ENCODE peak calls at places on chromosomes 13 and 19, in nine cellular contexts. O is adrenal gland, R is spleen, B is uterus, L is A549, S is heart left ventricle, J is IMR-90, M is suprapubic skin, Z is tibial nerve. G is an unnamed sample.

GRCh38 chr13:35917252-35917941 is 213.8 kb downstream of the DCLK1 start:
- DNase-seq in L (no peak), S (no peak), B (no peak), R (no peak), Z (no peak), J (no peak), O (no peak), M (no peak), G (no peak)

GRCh38 chr19:16143399-16144215 is at the start of gene HSH2D:
- DNase-seq in M (no peak), B (no peak), J (no peak), R (peak; percentile 99), Z (no peak), S (peak; percentile 50), L (no peak), O (peak; percentile 67), G (no peak)

GRCh38 chr13:50626031-50626643 is 217.4 kb downstream of the DLEU7 start:
- DNase-seq in R (no peak), B (no peak), J (no peak), S (no peak), O (no peak), M (no peak), Z (no peak), L (no peak), G (no peak)

GRCh38 chr19:55226788-55227187 is 1.8 kb downstream of the TMEM86B start:
- DNase-seq in B (no peak), R (no peak), J (no peak), S (no peak), L (no peak), M (no peak), O (no peak), Z (no peak), G (no peak)

GRCh38 chr19:19434483-19435045 is 29.1 kb downstream of the GATAD2A start:
- DNase-seq in M (no peak), O (peak; percentile 85), S (peak; percentile 59), J (peak; percentile 39), Z (peak; percentile 57), L (no peak), R (no peak), B (peak; percentile 64), G (no peak)

GRCh38 chr19:3622224-3622623 is 4.4 kb downstream of the CACTIN start:
- DNase-seq in Z (no peak), B (no peak), J (no peak), S (no peak), O (no peak), R (no peak), M (no peak), L (no peak), G (no peak)

GRCh38 chr19:49791776-49792445 is 21.2 kb downstream of the FUZ start:
- DNase-seq in B (no peak), Z (no peak), R (no peak), J (no peak), O (no peak), L (no peak), S (no peak), M (no peak), G (no peak)

GRCh38 chr13:50119593-50119992 is 104.3 kb downstream of the KCNRG start:
- DNase-seq in R (no peak), M (no peak), B (no peak), S (no peak), O (no peak), L (no peak), Z (no peak), J (peak; percentile 53), G (no peak)

GRCh38 chr13:80524447-80525215 is 183.7 kb upstream of the SPRY2 start:
- DNase-seq in O (no peak), M (no peak), S (no peak), Z (no peak), J (no peak), L (no peak), B (no peak), R (no peak), G (no peak)

GRCh38 chr13:106818971-106819370 is 251.0 kb upstream of the ARGLU1 start:
- DNase-seq in S (no peak), R (no peak), J (no peak), L (no peak), B (no peak), M (no peak), Z (no peak), O (no peak), G (no peak)

GRCh38 chr19:13835791-13836723 is 40.8 kb downstream of the ZSWIM4 start:
- DNase-seq in L (no peak), J (no peak), Z (no peak), O (peak; percentile 82), B (no peak), M (no peak), R (peak; percentile 93), S (peak; percentile 62), G (no peak)

GRCh38 chr19:52691737-52692136 is 43.1 kb downstream of the ZNF611 start:
- DNase-seq in Z (no peak), J (no peak), R (no peak), O (no peak), M (no peak), S (no peak), B (no peak), L (no peak), G (no peak)

GRCh38 chr19:52692431-52693008 is 42.3 kb downstream of the ZNF611 start:
- DNase-seq in J (no peak), S (no peak), Z (no peak), L (no peak), B (no peak), M (no peak), R (no peak), O (no peak), G (no peak)

GRCh38 chr19:52691215-52691610 is 43.6 kb downstream of the ZNF611 start:
- DNase-seq in B (no peak), J (no peak), S (no peak), Z (no peak), R (no peak), O (no peak), L (no peak), M (no peak), G (no peak)

GRCh38 chr19:52689804-52690394 is 44.9 kb downstream of the ZNF611 start:
- DNase-seq in L (no peak), Z (peak; percentile 29), J (no peak), S (peak; percentile 46), B (peak; percentile 53), R (peak; percentile 84), M (peak; percentile 87), O (peak; percentile 65), G (peak; percentile 91)

DNA sequence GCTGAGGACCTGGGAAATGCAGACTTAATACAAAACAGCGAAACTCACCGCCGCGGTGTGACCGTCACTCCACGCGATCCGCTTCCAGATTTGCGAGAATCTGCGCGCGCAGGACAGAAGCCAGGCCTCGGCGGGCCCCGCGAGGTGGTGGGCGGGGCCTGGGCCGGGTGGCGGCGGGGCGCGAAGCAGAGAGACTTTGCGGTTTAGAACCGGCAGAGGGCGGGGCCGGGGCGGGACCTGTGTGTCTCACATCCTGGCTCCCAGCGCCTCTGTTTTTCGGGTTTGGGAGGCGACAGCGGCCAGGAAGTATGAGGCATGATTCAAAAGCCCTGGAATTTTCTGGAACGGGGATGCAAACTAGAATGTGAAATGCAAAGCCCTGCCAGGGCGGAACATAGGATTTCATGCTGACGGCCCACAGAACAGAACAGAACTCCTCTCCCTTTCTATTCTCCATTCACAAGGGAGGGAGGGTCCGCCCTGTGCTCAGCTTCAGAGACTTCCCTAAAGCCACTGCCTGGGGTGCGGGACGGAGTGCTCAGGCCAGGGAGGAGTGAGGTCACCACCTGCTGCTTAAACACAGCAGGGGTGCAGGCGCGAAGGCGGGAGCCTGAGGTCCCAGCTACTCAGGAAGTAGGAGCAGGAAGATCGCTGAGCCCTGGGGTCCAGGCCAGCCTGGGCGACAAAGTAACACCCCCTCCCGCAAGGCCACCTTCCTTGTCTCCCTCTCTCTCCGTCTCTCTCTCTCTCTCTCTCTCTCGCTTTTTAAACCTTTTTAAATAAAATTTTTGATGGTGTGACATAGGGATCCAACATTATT is 44.2 kb downstream of the ZNF611 start:
- DNase-seq in L (no peak), M (peak; percentile 98), R (peak; percentile 98), Z (peak; percentile 92), S (peak; percentile 97), J (peak; percentile 93), O (peak; percentile 97), B (peak; percentile 94), G (peak; percentile 99)
- TF ChIP-seq POLR2A in L (no peak), M (peak; percentile 52), R (peak; percentile 76), Z (peak; percentile 82), S (no peak), J (peak; percentile 64), O (peak; percentile 27), B (peak; percentile 94), G (no peak)

DNA sequence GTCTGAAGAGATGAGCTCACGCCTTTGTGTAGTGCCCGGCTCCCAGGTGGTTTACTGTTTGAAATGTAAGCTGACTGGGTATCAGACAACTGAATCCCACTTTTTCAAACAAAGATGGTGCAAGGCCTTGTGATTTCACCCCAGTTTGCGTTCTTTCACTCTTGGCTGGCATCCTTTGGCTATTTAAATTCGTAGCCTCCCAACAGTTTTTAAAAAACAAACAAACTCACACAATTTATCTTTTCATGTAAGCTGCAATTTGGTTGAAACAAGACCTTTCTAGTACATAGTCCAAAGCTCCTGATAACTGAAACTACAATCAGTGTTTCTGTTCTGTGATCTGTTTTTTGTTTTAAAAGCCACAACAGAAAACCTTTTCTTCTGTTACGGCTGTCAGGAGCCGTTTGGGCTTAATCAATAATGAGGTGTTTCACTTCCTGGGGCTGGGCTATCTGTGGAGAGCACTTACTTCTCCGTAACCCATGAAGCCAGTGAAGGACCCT is 65.1 kb upstream of the NPAS1 start:
- DNase-seq in B (no peak), Z (no peak), J (no peak), L (no peak), O (no peak), R (no peak), S (no peak), M (no peak), G (no peak)
- H3K4me3 ChIP-seq in B (no peak overlapping the region), Z (peak overlapping the region; percentile 24), J (no peak overlapping the region), L (no peak overlapping the region), O (no peak overlapping the region), R (peak overlapping the region; percentile 33), S (no peak overlapping the region), M (no peak overlapping the region), G (no peak overlapping the region)

GRCh38 chr19:5103061-5103701 is 134.3 kb downstream of the KDM4B start:
- DNase-seq in L (no peak), Z (peak; percentile 24), O (peak; percentile 96), J (peak; percentile 12), R (no peak), B (peak; percentile 41), M (no peak), S (peak; percentile 50), G (no peak)
- TF ChIP-seq POLR2A in L (no peak), Z (no peak), O (no peak), J (no peak), R (no peak), B (no peak), M (no peak), S (no peak), G (no peak)

GRCh38 chr13:27810009-27810408 is 17.7 kb downstream of the GSX1 start:
- DNase-seq in L (no peak), R (no peak), J (no peak), Z (no peak), O (no peak), M (no peak), B (no peak), S (no peak), G (no peak)
- H3K4me3 ChIP-seq in L (no peak overlapping the region), R (no peak overlapping the region), J (no peak overlapping the region), Z (no peak overlapping the region), O (no peak overlapping the region), M (no peak overlapping the region), B (no peak overlapping the region), S (no peak overlapping the region), G (no peak overlapping the region)

GRCh38 chr19:41297628-41298326 is 12.2 kb upstream of the CCDC97 start:
- DNase-seq in B (no peak), O (peak; percentile 89), S (no peak), J (no peak), M (no peak), L (no peak), Z (no peak), R (peak; percentile 82), G (no peak)
- TF ChIP-seq POLR2A in B (no peak), O (no peak), S (no peak), J (no peak), M (no peak), L (no peak), Z (no peak), R (peak; percentile 11), G (no peak)

G was measured in lower leg skin.